ENCODE peak calls at places on chromosomes 2 and 18, in nine cellular contexts. A, D, Y, O, W, L, K, G and U are unnamed samples.

GRCh38 chr18:55221577-55221976 is 262.3 kb upstream of the CCDC68 start:
- DNase-seq in K (no peak), O (no peak), A (no peak), W (no peak), Y (no peak), D (no peak), G (no peak), L (no peak), U (no peak)

GRCh38 chr18:55402731-55403405 is 185.1 kb downstream of the TCF4 start:
- DNase-seq in W (no peak), L (peak; percentile 57), Y (no peak), G (no peak), A (no peak), K (no peak), O (no peak), D (no peak), U (no peak)

GRCh38 chr2:101150306-101151140 is 659 bp downstream of the TBC1D8 start:
- DNase-seq in G (no peak), Y (peak; percentile 76), W (peak; percentile 73), K (peak; percentile 43), D (no peak), L (no peak), O (no peak), A (peak; percentile 17), U (peak; percentile 57)

GRCh38 chr2:112621792-112622527 is 23.8 kb upstream of the SLC20A1 start:
- DNase-seq in L (peak; percentile 87), D (peak; percentile 94), A (no peak), G (peak; percentile 92), W (peak; percentile 50), K (no peak), Y (no peak), O (peak; percentile 48), U (no peak)

GRCh38 chr2:215382011-215382410 is 53.9 kb downstream of the FN1 start:
- DNase-seq in W (no peak), L (no peak), O (no peak), G (no peak), K (no peak), D (no peak), A (no peak), Y (no peak), U (no peak)

GRCh38 chr2:237550057-237550415 is 16.3 kb upstream of the PRLH start:
- DNase-seq in L (no peak), G (no peak), K (no peak), D (no peak), W (no peak), Y (no peak), A (no peak), O (no peak), U (no peak)

GRCh38 chr18:61825386-61825785 is 67.4 kb downstream of the RNF152 start:
- DNase-seq in L (peak; percentile 63), D (peak; percentile 71), K (no peak), W (no peak), G (peak; percentile 38), A (no peak), O (no peak), Y (no peak), U (no peak)

GRCh38 chr18:9673296-9674251 is 34.5 kb upstream of the RAB31 start:
- DNase-seq in D (peak; percentile 58), O (no peak), G (peak; percentile 81), K (peak; percentile 61), W (no peak), Y (no peak), L (peak; percentile 61), A (no peak), U (no peak)

GRCh38 chr2:234973008-234973407 is 21.2 kb downstream of the SH3BP4 start:
- DNase-seq in G (no peak), Y (no peak), L (peak; percentile 43), A (no peak), O (no peak), W (no peak), K (no peak), D (peak; percentile 80), U (no peak)

DNA sequence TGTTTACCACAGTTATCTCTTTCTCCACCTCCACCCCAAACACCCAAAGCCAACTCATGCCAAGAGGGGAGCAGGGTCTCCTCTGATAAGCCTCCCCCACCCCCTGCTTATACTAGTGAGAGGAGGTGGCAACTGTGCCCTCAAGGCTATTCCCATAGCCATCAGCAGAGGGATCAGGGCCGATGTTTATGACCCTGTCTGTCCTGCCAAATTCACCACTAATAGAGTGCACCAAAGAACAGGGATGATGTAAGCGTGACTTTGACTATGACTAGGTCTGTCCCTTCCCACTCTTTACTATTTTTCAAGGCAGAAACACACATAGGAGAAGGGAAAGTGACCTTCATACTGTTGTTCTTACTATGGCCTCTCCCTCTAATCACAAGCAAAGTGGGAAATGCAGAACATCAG is 74.6 kb downstream of the CLHC1 start:
- DNase-seq in D (peak; percentile 63), L (no peak), G (peak; percentile 84), K (no peak), O (peak; percentile 49), A (no peak), Y (no peak), W (no peak), U (no peak)
- TF ChIP-seq CTCF in D (peak; percentile 24), L (no peak), G (peak; percentile 26), K (no peak), O (no peak), A (no peak), Y (peak; percentile 6), W (peak; percentile 50), U (no peak)

GRCh38 chr18:67269206-67269605 is 247.3 kb downstream of the DSEL start:
- DNase-seq in L (no peak), O (no peak), A (no peak), Y (no peak), W (no peak), K (no peak), D (no peak), G (no peak), U (no peak)
- TF ChIP-seq CTCF in L (no peak), O (no peak), A (no peak), Y (no peak), W (no peak), K (no peak), D (no peak), G (no peak), U (no peak)

GRCh38 chr2:10914272-10914693 is 2.5 kb downstream of the KCNF1 start:
- DNase-seq in D (no peak), Y (peak; percentile 63), O (no peak), G (no peak), W (no peak), L (no peak), A (no peak), K (peak; percentile 46), U (no peak)
- TF ChIP-seq CTCF in D (peak; percentile 19), Y (no peak), O (peak; percentile 29), G (peak; percentile 17), W (no peak), L (peak; percentile 39), A (no peak), K (no peak), U (no peak)

GRCh38 chr2:177817300-177817699 is 255.3 kb downstream of the PDE11A start:
- DNase-seq in K (no peak), O (no peak), L (no peak), A (no peak), D (no peak), Y (no peak), G (no peak), W (no peak), U (no peak)

GRCh38 chr2:177812713-177813396 is 259.7 kb downstream of the PDE11A start:
- DNase-seq in A (no peak), W (no peak), L (no peak), Y (no peak), K (no peak), O (no peak), D (no peak), G (no peak), U (no peak)

GRCh38 chr2:177822941-177823340 is 249.6 kb downstream of the PDE11A start:
- DNase-seq in Y (no peak), O (no peak), K (no peak), D (no peak), W (no peak), L (no peak), A (no peak), G (no peak), U (no peak)

GRCh38 chr2:177816740-177817139 is 255.8 kb downstream of the PDE11A start:
- DNase-seq in Y (no peak), W (no peak), G (no peak), D (no peak), A (no peak), K (no peak), L (no peak), O (no peak), U (no peak)

GRCh38 chr2:177818412-177818811 is 254.2 kb downstream of the PDE11A start:
- DNase-seq in G (no peak), K (no peak), L (no peak), A (no peak), W (no peak), D (no peak), O (no peak), Y (no peak), U (no peak)
- TF ChIP-seq CTCF in G (no peak), K (no peak), L (no peak), A (no peak), W (no peak), D (no peak), O (no peak), Y (no peak), U (no peak)